ENCODE peak calls at places on chromosomes 7 and 10, in ten cellular contexts. H is OCI-LY7, F is A549, D is tibial artery, V is thoracic aorta, O is upper lobe of right lung, R is tibial nerve, E is BE2C, K is cardiac muscle cell, C is HCT116. A is an unnamed sample.

GRCh38 chr7:130903358-130903974 is 169.5 kb upstream of the KLF14 start:
- DNase-seq in D (no peak), K (no peak), E (no peak), O (no peak), R (no peak), C (no peak), V (no peak), H (no peak), F (peak; percentile 89), A (no peak)

GRCh38 chr10:58026036-58026435 is 241.7 kb downstream of the IPMK start:
- DNase-seq in O (no peak), F (no peak), V (no peak), E (no peak), R (no peak), C (no peak), H (no peak), K (no peak), D (no peak), A (no peak)

GRCh38 chr7:158358926-158359645 is 228.5 kb downstream of the PTPRN2 start:
- DNase-seq in V (no peak), C (no peak), E (no peak), F (no peak), H (no peak), R (no peak), O (no peak), D (peak; percentile 10), K (no peak), A (no peak)

GRCh38 chr7:23654508-23654907 is 25.5 kb upstream of the FAM221A start:
- DNase-seq in C (peak; percentile 43), H (peak; percentile 23), K (no peak), V (no peak), E (peak; percentile 43), O (no peak), R (no peak), D (no peak), F (peak; percentile 55), A (no peak)

GRCh38 chr7:78562191-78562590 is 763.6 kb downstream of the PHTF2 start:
- DNase-seq in R (no peak), V (no peak), E (no peak), D (no peak), K (no peak), O (no peak), C (no peak), H (no peak), F (no peak), A (no peak)

GRCh38 chr7:131454538-131454937 is 101.9 kb downstream of the PODXL start:
- DNase-seq in H (no peak), D (no peak), F (no peak), E (no peak), O (no peak), V (no peak), R (no peak), K (no peak), C (no peak), A (no peak)

GRCh38 chr10:45672201-45673073 is at the start of gene ZFAND4:
- DNase-seq in D (peak; percentile 98), E (peak; percentile 98), K (peak; percentile 98), C (peak; percentile 91), F (peak; percentile 98), V (peak; percentile 89), R (peak; percentile 93), H (peak; percentile 97), O (peak; percentile 100), A (peak; percentile 99)

GRCh38 chr10:48468130-48468790 is 136.6 kb downstream of the ARHGAP22 start:
- DNase-seq in D (no peak), E (no peak), H (no peak), K (no peak), C (no peak), R (no peak), O (no peak), V (no peak), F (no peak), A (no peak)

GRCh38 chr10:71242621-71243009 is 30.2 kb downstream of the UNC5B start:
- DNase-seq in E (no peak), F (no peak), O (no peak), R (no peak), K (no peak), D (no peak), V (no peak), H (no peak), C (no peak), A (peak; percentile 66)

GRCh38 chr10:71243756-71244637 is 31.6 kb downstream of the UNC5B start:
- DNase-seq in R (peak; percentile 32), O (no peak), F (peak; percentile 22), H (no peak), C (no peak), E (no peak), K (no peak), D (no peak), V (no peak), A (no peak)

GRCh38 chr10:71245420-71246325 is 33.3 kb downstream of the UNC5B start:
- DNase-seq in C (no peak), E (no peak), F (no peak), H (no peak), O (no peak), D (no peak), V (no peak), K (no peak), R (no peak), A (no peak)

GRCh38 chr10:71246591-71247143 is 34.3 kb downstream of the UNC5B start:
- DNase-seq in K (no peak), C (peak; percentile 56), O (no peak), H (no peak), D (no peak), E (no peak), R (no peak), V (no peak), F (peak; percentile 25), A (peak; percentile 45)

DNA sequence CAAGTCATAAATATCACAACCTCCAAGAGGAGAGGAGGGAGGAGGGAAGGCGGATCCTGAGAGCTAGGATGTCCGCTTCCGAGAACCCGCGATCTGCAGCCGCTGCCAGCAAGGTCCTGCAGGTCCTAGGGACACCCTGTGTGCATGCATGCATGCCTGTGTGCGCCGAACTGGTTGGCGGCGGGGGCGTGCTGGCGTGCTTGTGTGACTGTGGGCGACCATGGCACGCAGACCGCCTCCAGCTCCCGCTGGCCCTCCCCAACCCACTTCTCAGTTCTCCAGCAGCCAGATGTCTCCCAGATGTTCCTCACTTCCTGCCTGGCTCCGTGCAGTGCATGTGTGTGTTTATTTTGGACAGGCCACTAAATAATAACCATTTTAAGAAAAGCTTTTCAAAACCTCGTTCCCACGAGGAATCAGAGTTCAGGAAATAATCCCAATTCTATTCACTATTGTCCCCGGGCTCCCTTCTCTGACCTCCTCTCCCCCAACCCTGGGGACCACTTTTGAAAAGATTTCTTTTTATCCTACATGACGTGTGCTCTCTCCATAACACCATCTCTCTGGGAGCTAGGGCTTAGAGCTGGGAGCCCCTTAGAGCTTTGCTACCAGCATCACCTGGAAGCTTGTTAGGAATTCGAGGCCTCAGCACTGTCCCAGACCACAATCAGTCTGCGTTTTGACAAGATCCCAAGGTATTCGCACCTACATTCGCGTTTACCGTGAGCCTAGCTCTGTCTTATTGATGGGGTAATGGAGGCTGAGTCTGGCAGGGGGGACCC is 32.5 kb downstream of the UNC5B start:
- DNase-seq in C (no peak), D (peak; percentile 80), F (no peak), H (no peak), V (no peak), O (no peak), R (peak; percentile 76), E (peak; percentile 55), K (no peak), A (peak; percentile 83)
- H3K4me1 ChIP-seq in C (peaks cover 65% of the 10 kb centered on the region), D (peaks cover 60% of the 10 kb centered on the region), F (peaks cover 8% of the 10 kb centered on the region), H (peaks cover 3% of the 10 kb centered on the region), V (peaks cover 59% of the 10 kb centered on the region), O (peaks cover 67% of the 10 kb centered on the region), R (peaks cover 70% of the 10 kb centered on the region), E (peaks cover 85% of the 10 kb centered on the region), K (peaks cover 81% of the 10 kb centered on the region), A (peaks cover 88% of the 10 kb centered on the region)

GRCh38 chr10:118735294-118735693 is 19.5 kb downstream of the CACUL1 start:
- DNase-seq in C (no peak), D (no peak), R (no peak), F (no peak), E (no peak), V (no peak), K (no peak), H (no peak), O (no peak), A (no peak)

GRCh38 chr10:118737594-118738302 is 17.0 kb downstream of the CACUL1 start:
- DNase-seq in D (no peak), H (no peak), O (no peak), C (no peak), F (no peak), R (no peak), K (no peak), E (no peak), V (no peak), A (no peak)

GRCh38 chr10:118732253-118733194 is 22.2 kb downstream of the CACUL1 start:
- DNase-seq in F (no peak), D (no peak), C (no peak), V (no peak), O (no peak), H (no peak), K (no peak), R (no peak), E (no peak), A (no peak)

GRCh38 chr10:118730699-118731456 is 23.9 kb downstream of the CACUL1 start:
- DNase-seq in H (no peak), K (no peak), V (no peak), F (no peak), D (no peak), R (no peak), O (no peak), E (no peak), C (no peak), A (no peak)

GRCh38 chr10:118734477-118734876 is 20.3 kb downstream of the CACUL1 start:
- DNase-seq in O (no peak), D (no peak), E (no peak), C (no peak), H (no peak), F (no peak), K (no peak), R (no peak), V (no peak), A (no peak)
- TF ChIP-seq CTCF in O (peak; percentile 28), D (no peak), E (peak; percentile 48), C (peak; percentile 25), H (peak; percentile 73), F (peak; percentile 47), K (peak; percentile 50), R (no peak), V (peak; percentile 10), A (no peak)

GRCh38 chr7:18425873-18426520 is 69.6 kb upstream of the HDAC9 start:
- DNase-seq in H (no peak), D (no peak), C (no peak), R (no peak), O (no peak), V (no peak), K (no peak), E (no peak), F (no peak), A (no peak)
- H3K4me3 ChIP-seq in H (no peak overlapping the region), D (no peak overlapping the region), C (no peak overlapping the region), R (no peak overlapping the region), O (no peak overlapping the region), V (no peak overlapping the region), K (no peak overlapping the region), E (no peak overlapping the region), F (no peak overlapping the region), A (no peak overlapping the region)

DNA sequence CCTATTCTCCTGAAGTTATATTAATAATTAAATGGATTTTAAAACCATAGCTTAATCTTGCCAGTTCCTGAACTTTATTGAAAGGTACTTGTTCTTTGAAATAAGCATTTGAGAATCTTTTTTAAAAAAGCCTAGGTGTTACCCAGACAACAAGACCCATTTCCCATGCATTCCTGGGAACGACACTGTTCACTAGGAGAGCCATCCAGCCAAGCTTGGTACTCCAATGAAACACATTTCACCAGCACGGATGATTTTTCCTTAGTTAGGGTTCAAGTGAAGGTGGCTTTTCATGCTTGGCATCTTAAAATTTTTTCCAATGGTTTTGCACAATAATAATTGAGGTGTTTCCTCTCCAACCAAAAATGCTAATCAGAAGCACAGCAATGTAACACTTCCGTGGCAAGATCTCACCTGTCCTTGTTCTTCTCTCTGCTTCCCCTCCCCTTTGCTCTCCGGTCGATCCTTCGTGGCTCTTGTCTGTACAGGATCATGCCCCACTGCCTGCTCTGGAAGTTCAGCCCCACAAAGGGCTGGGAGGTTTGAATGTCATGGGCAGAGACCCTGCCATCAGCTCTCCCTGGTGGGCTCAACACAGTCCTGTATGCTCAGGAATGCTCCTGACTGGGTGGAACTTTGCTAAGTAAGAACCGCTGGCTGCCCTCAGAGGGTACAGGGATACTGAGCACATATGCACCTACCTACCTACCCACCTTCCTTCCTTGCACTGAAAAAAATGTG is 69.7 kb upstream of the AQP1 start:
- DNase-seq in F (no peak), C (no peak), H (no peak), E (no peak), K (no peak), O (no peak), R (no peak), V (no peak), D (peak; percentile 47), A (no peak)
- H3K4me1 ChIP-seq in F (peaks cover 5% of the 10 kb centered on the region), C (peaks cover 17% of the 10 kb centered on the region), H (no peaks in the 10 kb centered on the region), E (no peaks in the 10 kb centered on the region), K (peaks cover 10% of the 10 kb centered on the region), O (peaks cover 42% of the 10 kb centered on the region), R (peaks cover 82% of the 10 kb centered on the region), V (peaks cover 49% of the 10 kb centered on the region), D (peaks cover 49% of the 10 kb centered on the region), A (peaks cover 34% of the 10 kb centered on the region)